ENCODE peak calls at places on chromosomes 3 and 15, in six cellular contexts. Q is K562, S is A549, V is HCT116, C is WTC11, D is GM12878. Z is an unnamed sample.

GRCh38 chr3:46607603-46608028 is 4.7 kb upstream of the FAM240A start:
- DNase-seq in C (peak), S (peak), V (peak), Q (no peak), D (no peak), Z (peak)

GRCh38 chr15:88258021-88258641 is 1.6 kb upstream of the NTRK3 start:
- DNase-seq in Q (peak), V (peak), D (no peak), C (peak), S (peak), Z (no peak)

GRCh38 chr15:98668566-98669308 is 20.4 kb downstream of the IGF1R start:
- DNase-seq in D (peak), Q (no peak), V (peak), S (no peak), C (no peak), Z (no peak)

GRCh38 chr15:37109952-37110630 is 9.7 kb upstream of the MEIS2 start:
- DNase-seq in Q (no peak), C (peak), D (no peak), S (no peak), V (no peak), Z (no peak)

GRCh38 chr3:73786346-73786807 is 161.6 kb upstream of the PDZRN3 start:
- DNase-seq in D (no peak), S (no peak), Q (no peak), C (no peak), V (no peak), Z (no peak)

GRCh38 chr3:12706504-12707253 is 42.8 kb upstream of the RAF1 start:
- DNase-seq in Q (peak), S (peak), C (peak), V (peak), D (peak), Z (peak)

GRCh38 chr3:13161021-13161759 is 88.0 kb upstream of the IQSEC1 start:
- DNase-seq in Q (no peak), D (no peak), V (no peak), C (no peak), S (no peak), Z (peak)

GRCh38 chr3:46027736-46028397 is 584 bp upstream of the XCR1 start:
- DNase-seq in S (no peak), D (no peak), Q (no peak), V (peak), C (no peak), Z (peak)

GRCh38 chr15:52800852-52801747 is 11.0 kb upstream of the ONECUT1 start:
- DNase-seq in C (no peak), D (no peak), V (no peak), Q (no peak), S (no peak), Z (no peak)

GRCh38 chr3:100420885-100421284 is 19.5 kb downstream of the LNP1 start:
- DNase-seq in V (no peak), S (no peak), D (no peak), C (no peak), Q (no peak), Z (no peak)

GRCh38 chr3:142863010-142863787 is 25.7 kb downstream of the PCOLCE2 start:
- DNase-seq in V (no peak), Q (no peak), S (no peak), C (no peak), D (no peak), Z (peak)

GRCh38 chr3:24341668-24342067 is 153.0 kb downstream of the THRB start:
- DNase-seq in D (no peak), C (no peak), V (no peak), S (no peak), Q (no peak), Z (no peak)

GRCh38 chr15:35271371-35272043 is 186.4 kb upstream of the NANOGP8 start:
- DNase-seq in C (no peak), D (no peak), V (no peak), Q (no peak), S (no peak), Z (no peak)

GRCh38 chr3:55042591-55042990 is 114.7 kb upstream of the LRTM1 start:
- DNase-seq in C (no peak), D (no peak), Q (no peak), S (no peak), V (no peak), Z (no peak)

GRCh38 chr15:92429378-92430066 is 35.8 kb downstream of the ST8SIA2 start:
- DNase-seq in S (peak), Q (peak), C (peak), D (no peak), V (peak), Z (peak)

GRCh38 chr3:159922861-159923312 is 65.7 kb upstream of the IL12A start:
- DNase-seq in C (no peak), D (peak), V (no peak), Q (no peak), S (no peak), Z (no peak)

GRCh38 chr15:66043264-66043663 is 174.0 kb downstream of the RAB11A start:
- DNase-seq in S (no peak), Q (no peak), C (no peak), D (no peak), V (no peak), Z (no peak)

GRCh38 chr3:125128861-125129501 is 73.2 kb upstream of the HEG1 start:
- DNase-seq in V (no peak), S (no peak), C (no peak), Q (no peak), D (no peak), Z (peak)

GRCh38 chr3:141370065-141370533 is 1.8 kb downstream of the ZBTB38 start:
- DNase-seq in V (peak), D (peak), Q (peak), S (peak), C (peak), Z (peak)

GRCh38 chr3:45486136-45486535 is 97.8 kb downstream of the LARS2 start:
- DNase-seq in D (no peak), V (no peak), Q (no peak), S (no peak), C (no peak), Z (peak)

GRCh38 chr15:93862791-93863190 is 368.6 kb upstream of the MCTP2 start:
- DNase-seq in C (no peak), Q (no peak), D (no peak), S (no peak), V (no peak), Z (peak)

GRCh38 chr3:63051920-63052319 is 176.7 kb upstream of the CADPS start:
- DNase-seq in D (no peak), Q (no peak), C (peak), V (no peak), S (no peak), Z (no peak)

GRCh38 chr15:43544266-43544665 is 26.9 kb downstream of the MAP1A start:
- DNase-seq in S (no peak), C (no peak), D (no peak), Q (no peak), V (no peak), Z (no peak)

GRCh38 chr3:197460639-197461038 is 95.1 kb downstream of the BDH1 start:
- DNase-seq in V (no peak), Q (no peak), S (no peak), D (no peak), C (no peak), Z (no peak)

GRCh38 chr15:41858756-41859155 is 20.1 kb downstream of the PLA2G4B start:
- DNase-seq in C (peak), D (no peak), S (no peak), V (no peak), Q (no peak), Z (no peak)

GRCh38 chr3:142858043-142858442 is 30.8 kb downstream of the PCOLCE2 start:
- DNase-seq in C (no peak), Q (no peak), S (no peak), D (no peak), V (no peak), Z (no peak)

GRCh38 chr15:42955518-42955917 is 34.9 kb upstream of the TTBK2 start:
- DNase-seq in C (no peak), D (no peak), Q (no peak), S (no peak), V (no peak), Z (no peak)

GRCh38 chr3:50290116-50290745 is 2.0 kb downstream of the IFRD2 start:
- DNase-seq in S (no peak), C (no peak), D (no peak), Q (no peak), V (no peak), Z (no peak)

GRCh38 chr3:134034005-134034785 is 4.5 kb upstream of the SLCO2A1 start:
- DNase-seq in C (no peak), V (no peak), Q (no peak), S (no peak), D (no peak), Z (no peak)

GRCh38 chr3:194098036-194098871 is 37.7 kb upstream of the HES1 start:
- DNase-seq in S (no peak), V (no peak), Q (no peak), C (no peak), D (no peak), Z (no peak)

GRCh38 chr15:52040167-52040900 is 21.3 kb downstream of the MAPK6 start:
- DNase-seq in C (no peak), D (no peak), S (no peak), V (no peak), Q (no peak), Z (peak)

GRCh38 chr15:65723786-65724354 is 68.2 kb downstream of the DENND4A start:
- DNase-seq in V (no peak), Q (no peak), S (no peak), D (no peak), C (no peak), Z (no peak)

GRCh38 chr15:36407647-36408046 is 171.8 kb upstream of the CDIN1 start:
- DNase-seq in Q (peak), S (no peak), D (no peak), V (no peak), C (no peak), Z (no peak)

GRCh38 chr3:146469206-146470017 is at the start of gene PLSCR2:
- DNase-seq in S (peak), V (no peak), D (peak), C (peak), Q (peak), Z (no peak)

GRCh38 chr15:68258684-68259083 is 18.9 kb upstream of the FEM1B start:
- DNase-seq in C (no peak), S (no peak), V (no peak), D (no peak), Q (no peak), Z (peak)

DNA sequence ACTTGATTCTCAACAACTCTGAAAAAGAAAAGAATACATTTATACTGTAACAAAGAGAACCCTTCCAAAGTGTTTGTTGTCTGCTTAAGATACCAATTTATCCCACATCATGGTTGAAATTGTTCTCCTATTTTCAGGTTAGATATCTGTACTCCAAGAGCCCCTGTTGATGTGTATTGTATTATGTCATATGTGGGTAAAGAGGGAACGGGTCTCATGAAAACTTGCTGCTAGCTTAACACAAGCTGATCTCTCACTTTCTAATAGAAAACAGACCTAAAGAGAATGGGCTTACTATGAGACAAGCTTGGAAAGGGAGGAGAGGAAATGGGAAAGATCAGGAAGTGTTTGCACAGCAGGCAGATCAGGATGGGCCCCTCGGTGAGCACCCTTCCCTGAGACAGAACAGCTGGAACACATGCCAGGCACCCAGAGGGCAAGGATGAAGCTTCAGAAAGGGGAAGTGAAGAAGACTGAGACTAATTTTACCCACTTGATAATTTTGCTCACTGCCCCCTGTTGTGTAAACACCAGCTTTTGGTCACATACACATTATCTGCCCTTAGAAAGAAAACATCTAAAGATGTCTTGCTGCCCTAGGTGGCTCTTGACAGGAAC is 747.9 kb upstream of the CCDC54 start:
- DNase-seq in V (no peak), S (no peak), C (no peak), D (peak), Q (no peak), Z (no peak)
- TF ChIP-seq MAX in V (no peak), S (no peak), C (no peak), D (no peak), Q (no peak), Z (no peak)

GRCh38 chr15:34119291-34119690 is 17.4 kb downstream of the PGBD4 start:
- DNase-seq in Q (no peak), D (no peak), V (no peak), C (no peak), S (peak), Z (no peak)
- TF ChIP-seq MAX in Q (no peak), D (no peak), V (no peak), C (no peak), S (no peak), Z (no peak)

GRCh38 chr3:71645140-71645539 is 61.6 kb upstream of the FOXP1 start:
- DNase-seq in D (no peak), C (no peak), S (no peak), V (no peak), Q (no peak), Z (no peak)

GRCh38 chr3:71647751-71648150 is 64.2 kb upstream of the FOXP1 start:
- DNase-seq in D (no peak), S (no peak), Q (no peak), C (no peak), V (no peak), Z (no peak)

GRCh38 chr3:71649757-71650156 is 66.2 kb upstream of the FOXP1 start:
- DNase-seq in C (no peak), S (no peak), D (no peak), Q (no peak), V (no peak), Z (no peak)

GRCh38 chr3:71650372-71650771 is 66.8 kb upstream of the FOXP1 start:
- DNase-seq in C (no peak), V (no peak), Q (no peak), S (no peak), D (no peak), Z (no peak)

DNA sequence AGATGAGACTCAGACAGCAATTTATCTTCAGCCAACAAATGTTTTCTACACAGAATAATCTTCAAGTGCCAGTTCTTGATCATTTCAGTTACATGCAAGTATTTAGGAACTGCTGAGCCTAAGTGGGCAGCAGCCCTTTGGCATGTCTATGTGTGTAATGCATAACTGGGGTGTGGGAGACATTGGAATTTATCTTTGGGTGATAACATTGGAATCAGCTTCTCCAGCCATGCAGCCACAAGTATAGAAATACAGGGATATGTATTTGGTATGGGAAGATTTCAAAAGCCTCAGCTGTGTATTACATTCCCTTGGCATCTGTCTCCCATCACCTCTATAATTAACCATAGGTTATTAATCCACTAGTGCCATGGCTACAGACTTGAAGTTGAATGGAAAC is 63.4 kb upstream of the FOXP1 start:
- DNase-seq in D (no peak), S (no peak), Q (no peak), V (no peak), C (no peak), Z (no peak)
- TF ChIP-seq MAX in D (no peak), S (no peak), Q (no peak), V (no peak), C (no peak), Z (no peak)

GRCh38 chr15:67144609-67145306 is 79.4 kb downstream of the SMAD3 start:
- DNase-seq in D (no peak), S (no peak), Q (no peak), V (no peak), C (peak), Z (peak)
- TF ChIP-seq MAX in D (no peak), S (no peak), Q (no peak), V (no peak), C (no peak), Z (no peak)